ENCODE peak calls at places on chromosome 4, in seven cellular contexts. One of them, this sample, is unnamed.

GRCh38 chr4:53651142-53651720 is 59.9 kb upstream of the LNX1 start:
- DNase-seq in HCT116: no peak
- DNase-seq in H1: no peak
- DNase-seq in HepG2: no peak
- DNase-seq in K562: no peak
- DNase-seq in SK-N-SH: no peak
- DNase-seq in GM12878: no peak
- DNase-seq in this sample: no peak

GRCh38 chr4:137510866-137511265 is 21.4 kb downstream of the PCDH18 start:
- DNase-seq in HCT116: peak
- DNase-seq in K562: no peak
- DNase-seq in HepG2: no peak
- DNase-seq in GM12878: no peak
- DNase-seq in H1: no peak
- DNase-seq in SK-N-SH: no peak
- DNase-seq in this sample: no peak

GRCh38 chr4:168139336-168139735 is 47.0 kb downstream of the ANXA10 start:
- DNase-seq in GM12878: no peak
- DNase-seq in SK-N-SH: no peak
- DNase-seq in H1: no peak
- DNase-seq in HepG2: no peak
- DNase-seq in HCT116: no peak
- DNase-seq in K562: no peak
- DNase-seq in this sample: no peak

GRCh38 chr4:2245787-2246275 is 3.9 kb upstream of the HAUS3 start:
- DNase-seq in K562: no peak
- DNase-seq in HCT116: no peak
- DNase-seq in GM12878: no peak
- DNase-seq in SK-N-SH: no peak
- DNase-seq in HepG2: no peak
- DNase-seq in H1: no peak
- DNase-seq in this sample: no peak

GRCh38 chr4:6694177-6694901 is 661 bp downstream of the S100P start:
- DNase-seq in K562: no peak
- DNase-seq in GM12878: no peak
- DNase-seq in H1: no peak
- DNase-seq in HepG2: no peak
- DNase-seq in HCT116: no peak
- DNase-seq in SK-N-SH: peak
- DNase-seq in this sample: no peak

GRCh38 chr4:141283152-141283551 is 62.5 kb downstream of the ZNF330 start:
- DNase-seq in HepG2: no peak
- DNase-seq in H1: no peak
- DNase-seq in GM12878: no peak
- DNase-seq in HCT116: no peak
- DNase-seq in SK-N-SH: no peak
- DNase-seq in K562: no peak
- DNase-seq in this sample: no peak

GRCh38 chr4:84482564-84483563 is 16.2 kb downstream of the NKX6-1 start:
- DNase-seq in SK-N-SH: peak
- DNase-seq in GM12878: no peak
- DNase-seq in HCT116: no peak
- DNase-seq in H1: no peak
- DNase-seq in HepG2: no peak
- DNase-seq in K562: no peak
- DNase-seq in this sample: no peak

GRCh38 chr4:132328761-132329160 is 820.3 kb upstream of the PCDH10 start:
- DNase-seq in HCT116: no peak
- DNase-seq in H1: no peak
- DNase-seq in GM12878: no peak
- DNase-seq in SK-N-SH: no peak
- DNase-seq in K562: no peak
- DNase-seq in HepG2: no peak
- DNase-seq in this sample: no peak

GRCh38 chr4:142434519-142435224 is 411.4 kb downstream of the INPP4B start:
- DNase-seq in SK-N-SH: no peak
- DNase-seq in HepG2: no peak
- DNase-seq in K562: no peak
- DNase-seq in HCT116: peak
- DNase-seq in H1: no peak
- DNase-seq in GM12878: no peak
- DNase-seq in this sample: peak

GRCh38 chr4:186844059-186844681 is 120.5 kb upstream of the FAT1 start:
- DNase-seq in HepG2: no peak
- DNase-seq in H1: no peak
- DNase-seq in SK-N-SH: no peak
- DNase-seq in K562: no peak
- DNase-seq in HCT116: no peak
- DNase-seq in GM12878: no peak
- DNase-seq in this sample: peak

GRCh38 chr4:123409301-123409700 is 12.7 kb downstream of the SPRY1 start:
- DNase-seq in K562: no peak
- DNase-seq in HepG2: no peak
- DNase-seq in GM12878: no peak
- DNase-seq in HCT116: no peak
- DNase-seq in H1: no peak
- DNase-seq in SK-N-SH: no peak
- DNase-seq in this sample: no peak

GRCh38 chr4:98663226-98664006 is 5.0 kb upstream of the TSPAN5 start:
- DNase-seq in H1: no peak
- DNase-seq in K562: no peak
- DNase-seq in HCT116: no peak
- DNase-seq in GM12878: peak
- DNase-seq in HepG2: no peak
- DNase-seq in SK-N-SH: no peak
- DNase-seq in this sample: no peak

GRCh38 chr4:123937612-123938011 is 541.0 kb downstream of the SPRY1 start:
- DNase-seq in HCT116: no peak
- DNase-seq in GM12878: no peak
- DNase-seq in SK-N-SH: peak
- DNase-seq in H1: no peak
- DNase-seq in HepG2: no peak
- DNase-seq in K562: no peak
- DNase-seq in this sample: no peak

GRCh38 chr4:38279077-38279476 is 318.9 kb downstream of the PTTG2 start:
- DNase-seq in HepG2: no peak
- DNase-seq in SK-N-SH: no peak
- DNase-seq in GM12878: no peak
- DNase-seq in HCT116: no peak
- DNase-seq in H1: no peak
- DNase-seq in K562: no peak
- DNase-seq in this sample: no peak

GRCh38 chr4:38184404-38184803 is 224.2 kb downstream of the PTTG2 start:
- DNase-seq in HCT116: no peak
- DNase-seq in HepG2: no peak
- DNase-seq in SK-N-SH: no peak
- DNase-seq in H1: no peak
- DNase-seq in GM12878: no peak
- DNase-seq in K562: no peak
- DNase-seq in this sample: peak

GRCh38 chr4:123640271-123640670 is 243.7 kb downstream of the SPRY1 start:
- DNase-seq in GM12878: no peak
- DNase-seq in SK-N-SH: no peak
- DNase-seq in K562: no peak
- DNase-seq in HCT116: no peak
- DNase-seq in HepG2: no peak
- DNase-seq in H1: no peak
- DNase-seq in this sample: no peak

GRCh38 chr4:174454815-174455473 is 67.3 kb downstream of the HPGD start:
- DNase-seq in K562: no peak
- DNase-seq in HepG2: no peak
- DNase-seq in SK-N-SH: no peak
- DNase-seq in HCT116: no peak
- DNase-seq in H1: no peak
- DNase-seq in GM12878: no peak
- DNase-seq in this sample: no peak

GRCh38 chr4:138938371-138938699 is 77.2 kb upstream of the NOCT start:
- DNase-seq in GM12878: no peak
- DNase-seq in SK-N-SH: peak
- DNase-seq in H1: no peak
- DNase-seq in HepG2: peak
- DNase-seq in K562: no peak
- DNase-seq in HCT116: peak
- DNase-seq in this sample: peak

GRCh38 chr4:111770514-111770913 is 374.7 kb upstream of the FAM241A start:
- DNase-seq in HCT116: no peak
- DNase-seq in GM12878: no peak
- DNase-seq in K562: no peak
- DNase-seq in SK-N-SH: no peak
- DNase-seq in H1: no peak
- DNase-seq in HepG2: no peak
- DNase-seq in this sample: no peak

DNA sequence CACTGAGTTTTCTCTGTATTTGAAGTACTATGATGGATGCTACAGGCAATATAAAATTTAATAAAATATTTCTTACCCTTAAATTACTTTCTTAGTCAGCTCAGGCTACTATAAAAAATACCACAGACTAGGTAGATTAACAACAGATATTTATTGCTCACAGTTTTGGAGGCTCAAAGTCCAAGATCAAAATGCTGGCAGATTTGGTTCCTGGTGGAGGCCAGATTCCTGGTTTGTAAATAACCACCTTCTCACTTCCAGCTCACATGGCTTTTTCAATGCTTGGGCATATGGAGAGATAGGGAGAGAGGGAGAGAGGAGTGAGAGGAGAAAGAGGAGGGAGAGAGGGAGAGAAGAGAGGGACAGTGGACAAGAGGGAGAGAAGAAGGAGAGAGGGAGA is 24.5 kb upstream of the PACRGL start:
- DNase-seq in HepG2: no peak
- DNase-seq in H1: no peak
- DNase-seq in HCT116: no peak
- DNase-seq in K562: no peak
- DNase-seq in GM12878: no peak
- DNase-seq in SK-N-SH: no peak
- DNase-seq in this sample: no peak
- TF ChIP-seq JUND in HepG2: no peak
- TF ChIP-seq JUND in H1: no peak
- TF ChIP-seq JUND in HCT116: no peak
- TF ChIP-seq JUND in K562: no peak
- TF ChIP-seq JUND in GM12878: no peak
- TF ChIP-seq JUND in SK-N-SH: no peak
- TF ChIP-seq JUND in this sample: no peak

GRCh38 chr4:162274354-162274753 is 110.6 kb upstream of the FSTL5 start:
- DNase-seq in K562: no peak
- DNase-seq in HepG2: no peak
- DNase-seq in GM12878: peak
- DNase-seq in H1: no peak
- DNase-seq in SK-N-SH: no peak
- DNase-seq in HCT116: no peak
- DNase-seq in this sample: no peak
- TF ChIP-seq JUND in K562: no peak
- TF ChIP-seq JUND in HepG2: no peak
- TF ChIP-seq JUND in GM12878: no peak
- TF ChIP-seq JUND in H1: no peak
- TF ChIP-seq JUND in SK-N-SH: no peak
- TF ChIP-seq JUND in HCT116: no peak
- TF ChIP-seq JUND in this sample: no peak

DNA sequence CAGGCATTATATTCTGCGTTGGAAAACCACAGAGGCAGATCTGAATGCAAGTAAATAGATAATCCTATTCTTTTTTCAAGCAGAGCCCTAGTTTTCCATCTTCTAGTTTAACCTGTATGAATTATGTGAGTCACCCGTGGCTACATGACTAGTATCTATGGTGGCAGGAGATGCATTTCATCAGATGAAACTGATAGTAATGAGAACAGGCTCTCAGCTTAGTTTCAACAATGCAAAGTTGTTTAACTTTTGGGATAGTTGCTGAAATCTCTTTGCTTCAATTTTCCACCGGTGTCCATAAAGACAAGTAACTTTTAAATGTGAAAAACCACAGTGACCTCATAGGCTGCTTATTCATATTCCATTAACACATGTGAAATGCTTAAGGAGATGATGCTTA is 1317.4 kb upstream of the TENM3 start:
- DNase-seq in HepG2: no peak
- DNase-seq in SK-N-SH: no peak
- DNase-seq in GM12878: no peak
- DNase-seq in H1: no peak
- DNase-seq in K562: no peak
- DNase-seq in HCT116: no peak
- DNase-seq in this sample: no peak
- TF ChIP-seq JUND in HepG2: no peak
- TF ChIP-seq JUND in SK-N-SH: no peak
- TF ChIP-seq JUND in GM12878: no peak
- TF ChIP-seq JUND in H1: no peak
- TF ChIP-seq JUND in K562: no peak
- TF ChIP-seq JUND in HCT116: no peak
- TF ChIP-seq JUND in this sample: no peak

GRCh38 chr4:40720351-40720750 is 29.4 kb upstream of the NSUN7 start:
- DNase-seq in HCT116: no peak
- DNase-seq in H1: no peak
- DNase-seq in SK-N-SH: no peak
- DNase-seq in K562: no peak
- DNase-seq in GM12878: no peak
- DNase-seq in HepG2: no peak
- DNase-seq in this sample: no peak
- TF ChIP-seq JUND in HCT116: no peak
- TF ChIP-seq JUND in H1: no peak
- TF ChIP-seq JUND in SK-N-SH: no peak
- TF ChIP-seq JUND in K562: no peak
- TF ChIP-seq JUND in GM12878: no peak
- TF ChIP-seq JUND in HepG2: no peak
- TF ChIP-seq JUND in this sample: no peak

DNA sequence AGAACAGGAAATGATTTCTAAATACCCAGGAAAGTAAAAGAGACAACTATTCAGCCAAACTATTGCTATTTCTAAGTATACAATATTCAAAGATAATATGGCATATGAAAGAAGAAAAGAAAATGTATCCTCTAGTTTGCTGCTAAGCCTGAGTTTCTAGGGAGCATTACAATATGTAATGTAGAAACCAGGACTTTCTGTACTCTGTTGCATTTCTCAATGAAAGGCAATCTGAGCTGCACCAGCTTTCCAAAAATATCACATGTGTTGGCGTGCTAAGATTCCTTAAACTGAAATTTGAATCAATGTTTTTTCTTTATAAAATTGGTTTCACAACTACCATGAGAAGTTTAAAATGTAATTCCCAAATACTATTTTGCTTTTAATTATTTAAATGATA is 129.6 kb downstream of the ANK2 start:
- DNase-seq in HCT116: no peak
- DNase-seq in H1: no peak
- DNase-seq in GM12878: no peak
- DNase-seq in SK-N-SH: no peak
- DNase-seq in K562: no peak
- DNase-seq in HepG2: no peak
- DNase-seq in this sample: no peak
- TF ChIP-seq JUND in HCT116: no peak
- TF ChIP-seq JUND in H1: no peak
- TF ChIP-seq JUND in GM12878: no peak
- TF ChIP-seq JUND in SK-N-SH: no peak
- TF ChIP-seq JUND in K562: no peak
- TF ChIP-seq JUND in HepG2: no peak
- TF ChIP-seq JUND in this sample: no peak

DNA sequence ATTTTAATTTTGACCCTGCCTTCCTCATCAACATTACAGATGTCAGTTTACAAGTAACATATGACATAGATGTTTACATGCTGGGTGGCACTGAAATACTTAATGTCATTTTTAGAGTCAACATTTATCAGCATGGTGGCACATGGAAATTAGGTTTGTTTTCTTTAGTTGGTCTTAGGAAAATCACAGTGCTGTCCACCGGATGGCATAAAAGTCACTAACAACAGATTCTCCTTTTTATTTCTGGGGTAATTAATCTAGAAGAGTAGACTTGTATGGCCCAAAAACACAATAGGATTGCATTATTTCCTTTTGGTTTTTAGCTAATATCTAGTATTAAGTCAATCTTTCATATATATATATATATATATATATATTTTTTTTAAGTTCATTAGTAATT is 88.6 kb upstream of the HHIP start:
- DNase-seq in HCT116: no peak
- DNase-seq in SK-N-SH: no peak
- DNase-seq in HepG2: no peak
- DNase-seq in H1: no peak
- DNase-seq in K562: no peak
- DNase-seq in GM12878: no peak
- DNase-seq in this sample: peak
- TF ChIP-seq JUND in HCT116: no peak
- TF ChIP-seq JUND in SK-N-SH: no peak
- TF ChIP-seq JUND in HepG2: no peak
- TF ChIP-seq JUND in H1: no peak
- TF ChIP-seq JUND in K562: no peak
- TF ChIP-seq JUND in GM12878: no peak
- TF ChIP-seq JUND in this sample: no peak